ENCODE peak calls at places on chromosomes 3 and 15, in seven cellular contexts. U is ovary; O is AG04450; J is HCEC 1CT; N is activated CD4-positive, alpha-beta T cell treated with anti-CD3 and anti-CD28 coated beads, Interleukin-2, amount 10 ng/mL, durations not matched to agents 7 days and 5 days; Q is Calu3; I is Caco-2. S is an unnamed sample.

GRCh38 chr15:81278306-81279029 is 45.5 kb downstream of the STARD5 start:
- DNase-seq in I (no peak), O (no peak), N (no peak), Q (no peak), U (no peak), J (no peak), S (no peak)

GRCh38 chr3:61357902-61358301 is 106.7 kb upstream of the FHIT start:
- DNase-seq in O (no peak), I (no peak), Q (no peak), J (no peak), U (no peak), N (no peak), S (no peak)

GRCh38 chr15:90160781-90161727 is 40.1 kb upstream of the SEMA4B start:
- DNase-seq in Q (peak; percentile 85), I (no peak), J (no peak), U (no peak), O (no peak), N (no peak), S (no peak)

GRCh38 chr15:56351362-56351761 is 13.9 kb upstream of the TEX9 start:
- DNase-seq in U (no peak), N (no peak), J (no peak), O (no peak), I (no peak), Q (no peak), S (no peak)

GRCh38 chr3:149216195-149216869 is 5.3 kb downstream of the CP start:
- DNase-seq in N (no peak), Q (peak; percentile 35), I (no peak), O (no peak), J (no peak), U (no peak), S (no peak)

GRCh38 chr3:23304424-23304823 is 101.3 kb downstream of the UBE2E2 start:
- DNase-seq in N (no peak), U (no peak), J (peak; percentile 44), O (no peak), Q (no peak), I (no peak), S (no peak)

GRCh38 chr3:185733980-185734724 is 90.7 kb downstream of the IGF2BP2 start:
- DNase-seq in O (peak; percentile 72), I (peak; percentile 73), N (peak; percentile 17), U (no peak), Q (peak; percentile 82), J (peak; percentile 82), S (no peak)

GRCh38 chr3:194738254-194739093 is 52.8 kb downstream of the FAM43A start:
- DNase-seq in I (no peak), U (no peak), Q (peak; percentile 43), N (no peak), O (no peak), J (no peak), S (peak; percentile 91)

GRCh38 chr3:161576733-161577510 is 80.3 kb downstream of the OTOL1 start:
- DNase-seq in O (no peak), N (no peak), I (no peak), Q (no peak), U (no peak), J (peak; percentile 11), S (no peak)

GRCh38 chr15:95363636-95364035 is 966.9 kb upstream of the NR2F2 start:
- DNase-seq in N (no peak), I (no peak), O (no peak), J (no peak), Q (no peak), U (no peak), S (no peak)

GRCh38 chr15:51576911-51577500 is 45.6 kb downstream of the DMXL2 start:
- DNase-seq in Q (no peak), O (no peak), U (no peak), J (peak; percentile 76), N (no peak), I (peak; percentile 24), S (no peak)

S was measured in aorta.